ENCODE peak calls at places on chromosomes 11 and 22, in four cellular contexts. V is GM12864, T is AG09319, L is adrenal gland. R is an unnamed sample.

GRCh38 chr11:119290894-119291497 is 25.9 kb downstream of the MCAM start:
- DNase-seq in V (no peak), L (no peak), T (no peak), R (no peak)

GRCh38 chr11:19938866-19939265 is 221.4 kb downstream of the DBX1 start:
- DNase-seq in V (no peak), L (no peak), T (no peak), R (no peak)

GRCh38 chr11:120929090-120929489 is 94.8 kb upstream of the TBCEL start:
- DNase-seq in L (no peak), V (no peak), T (no peak), R (no peak)

GRCh38 chr11:297666-298405 is 1.5 kb downstream of the IFITM5 start:
- DNase-seq in L (no peak), V (no peak), T (no peak), R (no peak)

GRCh38 chr22:47220752-47221151 is 458.3 kb downstream of the TBC1D22A start:
- DNase-seq in T (no peak), L (no peak), V (no peak), R (no peak)

GRCh38 chr11:66969584-66970205 is 5.4 kb upstream of the C11orf86 start:
- DNase-seq in T (peak; percentile 95), V (no peak), L (no peak), R (no peak)

GRCh38 chr11:61922539-61922938 is 5.2 kb upstream of the RAB3IL1 start:
- DNase-seq in T (peak; percentile 66), V (no peak), L (peak; percentile 56), R (peak; percentile 28)

GRCh38 chr11:112523477-112523876 is 262.8 kb upstream of the PLET1 start:
- DNase-seq in V (no peak), T (no peak), L (no peak), R (no peak)

GRCh38 chr11:110297082-110297725 is 790 bp upstream of the RDX start:
- DNase-seq in V (no peak), T (no peak), L (peak; percentile 30), R (no peak)

GRCh38 chr11:89175796-89176195 is 1.9 kb upstream of the TYR start:
- DNase-seq in V (no peak), T (no peak), L (no peak), R (no peak)

GRCh38 chr11:133991101-133991500 is 34.3 kb upstream of the IGSF9B start:
- DNase-seq in T (no peak), L (no peak), V (no peak), R (no peak)

GRCh38 chr11:99937330-99937729 is 749.8 kb upstream of the ARHGAP42 start:
- DNase-seq in V (no peak), T (no peak), L (no peak), R (no peak)

GRCh38 chr11:112525270-112525669 is 264.6 kb upstream of the PLET1 start:
- DNase-seq in L (peak; percentile 56), V (no peak), T (peak; percentile 28), R (peak; percentile 6)

GRCh38 chr11:990101-990500 is 46.4 kb downstream of the MUC6 start:
- DNase-seq in L (no peak), V (no peak), T (no peak), R (no peak)

GRCh38 chr11:36627006-36627405 is 29.0 kb upstream of the RAG2 start:
- DNase-seq in V (no peak), L (no peak), T (no peak), R (no peak)

GRCh38 chr11:69948256-69949141 is 129.3 kb upstream of the FGF3 start:
- DNase-seq in T (no peak), L (peak; percentile 54), V (no peak), R (no peak)

GRCh38 chr11:103608566-103608965 is 427.9 kb upstream of the DDI1 start:
- DNase-seq in L (no peak), T (no peak), V (no peak), R (no peak)

GRCh38 chr22:41813726-41814410 is 13.4 kb downstream of the CCDC134 start:
- DNase-seq in V (no peak), L (peak; percentile 65), T (no peak), R (no peak)

GRCh38 chr11:7759010-7759409 is 37.7 kb downstream of the OR5P2 start:
- DNase-seq in V (peak; percentile 34), L (no peak), T (no peak), R (no peak)

GRCh38 chr22:20859615-20860014 is 808 bp downstream of the SNAP29 start:
- DNase-seq in T (no peak), L (no peak), V (no peak), R (no peak)

GRCh38 chr22:20857838-20858614 is 585 bp downstream of the PI4KA start:
- DNase-seq in L (peak; percentile 79), V (peak; percentile 49), T (peak; percentile 58), R (peak; percentile 78)

GRCh38 chr22:20862540-20862939 is 3.7 kb downstream of the SNAP29 start:
- DNase-seq in V (no peak), T (no peak), L (no peak), R (no peak)

GRCh38 chr22:20857247-20857643 is 1.4 kb downstream of the PI4KA start:
- DNase-seq in T (no peak), V (no peak), L (peak; percentile 38), R (no peak)

GRCh38 chr22:20858615-20859416 is at the start of the genes PI4KA and SNAP29:
- DNase-seq in L (peak; percentile 100), T (peak; percentile 97), V (peak; percentile 94), R (peak; percentile 98)
- TF ChIP-seq CTCF in L (peak; percentile 27), T (no peak), V (no peak), R (no peak)

GRCh38 chr11:132093861-132094260 is 723.4 kb downstream of the NTM start:
- DNase-seq in T (no peak), L (no peak), V (peak; percentile 36), R (no peak)
- TF ChIP-seq CTCF in T (no peak), L (no peak), V (no peak), R (no peak)

DNA sequence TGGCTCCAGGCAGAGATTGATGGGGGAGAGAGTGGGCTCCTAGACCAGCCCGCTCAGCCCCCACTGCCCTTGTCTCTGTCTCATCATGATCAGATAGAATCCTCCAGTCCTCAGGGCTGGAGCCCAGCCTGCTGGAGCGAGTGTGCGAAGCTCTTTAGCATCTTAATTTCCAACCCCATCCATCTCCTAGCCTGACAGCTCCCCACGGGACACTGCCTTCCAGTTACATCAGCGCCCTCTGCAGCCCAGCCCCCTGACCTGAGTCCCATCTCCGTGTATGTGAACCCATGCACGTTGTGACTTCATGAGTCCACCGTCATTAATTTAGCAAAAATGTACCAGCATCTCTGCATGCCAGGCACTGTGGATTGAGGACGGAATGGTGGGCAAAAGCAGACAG is 2.1 kb downstream of the P2RX3 start:
- DNase-seq in L (peak; percentile 48), T (no peak), V (no peak), R (no peak)
- TF ChIP-seq CTCF in L (no peak), T (peak; percentile 18), V (no peak), R (no peak)

DNA sequence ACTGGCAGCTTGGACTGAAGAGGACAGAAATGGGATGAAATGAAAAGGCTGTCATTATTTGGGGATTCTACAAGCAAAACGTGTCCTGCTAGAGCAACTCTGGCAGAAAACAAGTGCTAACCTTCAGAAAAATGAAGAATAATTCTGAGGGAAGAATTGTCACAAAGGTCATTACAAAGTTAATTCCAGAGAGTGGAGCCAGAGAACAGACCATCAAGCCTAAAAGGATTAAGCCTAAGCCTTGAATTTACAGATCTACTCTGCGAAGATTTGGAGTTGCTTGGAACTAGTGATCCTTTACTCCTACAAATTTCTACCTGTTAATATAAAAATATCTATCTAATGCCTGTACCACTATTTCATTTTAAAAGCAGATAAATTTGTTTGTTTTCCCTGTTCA is 1077.3 kb upstream of the CNTN5 start:
- DNase-seq in V (no peak), T (no peak), L (no peak), R (no peak)
- TF ChIP-seq CTCF in V (no peak), T (no peak), L (no peak), R (no peak)

GRCh38 chr11:102411142-102411541 is 41.4 kb downstream of the TMEM123 start:
- DNase-seq in L (no peak), V (no peak), T (no peak), R (no peak)

GRCh38 chr11:102406099-102406498 is 46.5 kb downstream of the TMEM123 start:
- DNase-seq in T (no peak), L (no peak), V (no peak), R (no peak)

GRCh38 chr11:102407901-102408300 is 44.7 kb downstream of the TMEM123 start:
- DNase-seq in V (no peak), L (no peak), T (no peak), R (no peak)

GRCh38 chr11:102410382-102410784 is 42.2 kb downstream of the TMEM123 start:
- DNase-seq in V (no peak), T (no peak), L (no peak), R (no peak)

GRCh38 chr11:102408339-102408738 is 44.2 kb downstream of the TMEM123 start:
- DNase-seq in L (no peak), T (no peak), V (no peak), R (no peak)
- TF ChIP-seq CTCF in L (no peak), T (no peak), V (no peak), R (no peak)

DNA sequence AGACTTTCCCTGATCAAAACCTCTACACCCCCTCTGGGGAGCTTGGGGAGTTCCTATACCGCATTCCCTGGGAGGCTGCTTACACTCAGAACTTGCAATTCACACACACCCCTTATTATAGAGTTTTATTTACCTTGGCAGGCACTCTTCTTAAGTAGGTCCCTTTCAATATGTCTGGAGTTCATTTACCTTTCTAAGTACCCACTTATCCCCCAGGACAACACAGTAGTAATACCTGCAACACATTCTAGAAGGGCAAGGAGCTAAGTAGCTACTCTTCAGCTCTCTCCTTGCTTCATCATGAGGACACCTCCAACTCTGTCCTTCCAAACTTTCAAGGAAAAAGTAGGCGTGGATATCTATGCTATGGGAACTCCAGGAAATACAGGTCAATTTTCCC is 127.8 kb upstream of the ANO3 start:
- DNase-seq in L (no peak), T (no peak), V (no peak), R (no peak)
- TF ChIP-seq CTCF in L (no peak), T (no peak), V (no peak), R (no peak)

GRCh38 chr22:49998718-49999062 is 13.9 kb downstream of the IL17REL start:
- DNase-seq in V (no peak), L (no peak), T (no peak), R (no peak)
- TF ChIP-seq CTCF in V (no peak), L (no peak), T (no peak), R (no peak)

GRCh38 chr11:117921893-117922292 is 7.3 kb downstream of the TMPRSS13 start:
- DNase-seq in V (no peak), L (no peak), T (no peak), R (no peak)

GRCh38 chr11:117923275-117923674 is 5.9 kb downstream of the TMPRSS13 start:
- DNase-seq in V (no peak), L (no peak), T (no peak), R (no peak)

GRCh38 chr11:117925198-117925925 is 3.8 kb downstream of the TMPRSS13 start:
- DNase-seq in L (no peak), T (no peak), V (no peak), R (no peak)

GRCh38 chr11:117924631-117925170 is 4.5 kb downstream of the TMPRSS13 start:
- DNase-seq in V (no peak), L (no peak), T (no peak), R (no peak)

GRCh38 chr11:117923773-117924172 is 5.4 kb downstream of the TMPRSS13 start:
- DNase-seq in L (no peak), V (no peak), T (no peak), R (no peak)
- TF ChIP-seq CTCF in L (no peak), V (no peak), T (no peak), R (no peak)

GRCh38 chr11:64007629-64008282 is 21.5 kb downstream of the OTUB1 start:
- DNase-seq in V (no peak), L (peak; percentile 95), T (no peak), R (no peak)
- TF ChIP-seq CTCF in V (no peak), L (peak; percentile 70), T (peak; percentile 24), R (no peak)